ENCODE peak calls at places on chromosomes 2 and 18, in four cellular contexts. H is RWPE1; L is activated CD8-positive, alpha-beta memory T cell treated with anti-CD3 and anti-CD28 coated beads, Interleukin-2, amount 50 U/mL, for 48 hours; K is choroid plexus epithelial cell. I is an unnamed sample.

GRCh38 chr2:30197570-30197969 is 33.8 kb upstream of the LBH start:
- DNase-seq in K (no peak), H (no peak), L (peak), I (no peak)

GRCh38 chr18:49521251-49521650 is 34.2 kb upstream of the C18orf32 start:
- DNase-seq in K (no peak), L (no peak), H (no peak), I (peak)

GRCh38 chr2:69576895-69577294 is 66.6 kb downstream of the AAK1 start:
- DNase-seq in K (no peak), H (no peak), L (no peak), I (no peak)

GRCh38 chr2:64819774-64820688 is 166.3 kb upstream of the SERTAD2 start:
- DNase-seq in L (no peak), H (no peak), K (no peak), I (no peak)

GRCh38 chr2:227612546-227613271 is 1.9 kb downstream of the SCYGR3 start:
- DNase-seq in K (no peak), L (no peak), H (no peak), I (no peak)

GRCh38 chr2:64888591-64889309 is 100.4 kb upstream of the SLC1A4 start:
- DNase-seq in K (peak), H (peak), L (peak), I (peak)

GRCh38 chr2:176181551-176181950 is 6.9 kb upstream of the HOXD1 start:
- DNase-seq in H (no peak), L (no peak), K (no peak), I (no peak)

GRCh38 chr2:160210599-160211138 is 10.6 kb upstream of the ITGB6 start:
- DNase-seq in H (no peak), K (peak), L (peak), I (peak)

GRCh38 chr2:60469918-60470317 is 83.5 kb downstream of the BCL11A start:
- DNase-seq in L (no peak), H (no peak), K (no peak), I (no peak)

GRCh38 chr18:79927597-79928562 is 23.6 kb downstream of the SLC66A2 start:
- DNase-seq in H (no peak), K (no peak), L (peak), I (no peak)

GRCh38 chr2:98915751-98916358 is 20.2 kb downstream of the CRACDL start:
- DNase-seq in K (no peak), H (peak), L (no peak), I (peak)

GRCh38 chr18:34909637-34910364 is 131.4 kb upstream of the MAPRE2 start:
- DNase-seq in K (peak), L (no peak), H (no peak), I (no peak)

GRCh38 chr2:96156011-96156820 is 11.0 kb upstream of the DUSP2 start:
- DNase-seq in L (peak), K (no peak), H (no peak), I (no peak)

GRCh38 chr2:119431155-119431975 is at the start of gene TMEM37:
- DNase-seq in L (no peak), K (peak), H (peak), I (peak)

GRCh38 chr2:188668017-188668663 is 306.0 kb upstream of the COL3A1 start:
- DNase-seq in H (no peak), K (peak), L (no peak), I (peak)

GRCh38 chr2:236180501-236180816 is 12.3 kb upstream of the GBX2 start:
- DNase-seq in H (no peak), L (no peak), K (no peak), I (no peak)

GRCh38 chr2:215931256-215931903 is 82.0 kb downstream of the MREG start:
- DNase-seq in K (peak), H (peak), L (peak), I (peak)

GRCh38 chr2:55567298-55567697 is 47.8 kb downstream of the CFAP36 start:
- DNase-seq in H (no peak), K (peak), L (no peak), I (peak)

GRCh38 chr2:201952212-201952611 is 81.4 kb upstream of the FZD7 start:
- DNase-seq in L (no peak), K (no peak), H (no peak), I (no peak)

GRCh38 chr2:225920621-225921020 is 521.1 kb downstream of the NYAP2 start:
- DNase-seq in K (peak), L (no peak), H (no peak), I (no peak)

GRCh38 chr2:142707318-142707717 is 170.1 kb upstream of the KYNU start:
- DNase-seq in H (no peak), L (no peak), K (no peak), I (no peak)

GRCh38 chr2:102367331-102367971 is 11.9 kb downstream of the IL18R1 start:
- DNase-seq in H (no peak), K (no peak), L (no peak), I (no peak)

GRCh38 chr2:43605079-43605655 is 9.3 kb upstream of the THADA start:
- DNase-seq in L (no peak), H (peak), K (peak), I (peak)

GRCh38 chr2:71243548-71244301 is 16.8 kb upstream of the PAIP2B start:
- DNase-seq in L (no peak), K (no peak), H (no peak), I (no peak)

GRCh38 chr2:172588931-172589330 is 33.0 kb downstream of the PDK1 start:
- DNase-seq in H (no peak), K (peak), L (no peak), I (peak)

GRCh38 chr2:197179744-197180498 is 130.7 kb downstream of the ANKRD44 start:
- DNase-seq in L (no peak), H (no peak), K (peak), I (no peak)

GRCh38 chr2:210399440-210400041 is 77.0 kb downstream of the LANCL1 start:
- DNase-seq in K (peak), L (no peak), H (no peak), I (peak)

GRCh38 chr2:140262908-140263307 is 1482.7 kb upstream of the NXPH2 start:
- DNase-seq in L (no peak), H (no peak), K (no peak), I (no peak)

GRCh38 chr2:12987246-12987645 is 270.5 kb downstream of the TRIB2 start:
- DNase-seq in L (no peak), H (no peak), K (no peak), I (no peak)

GRCh38 chr2:126785236-126785635 is 113.5 kb upstream of the TEX51 start:
- DNase-seq in K (no peak), L (no peak), H (no peak), I (no peak)

GRCh38 chr2:214203199-214203598 is 207.7 kb upstream of the VWC2L start:
- DNase-seq in H (no peak), K (peak), L (no peak), I (no peak)

GRCh38 chr2:227351639-227352038 is 26.6 kb downstream of the MFF start:
- DNase-seq in K (no peak), H (no peak), L (no peak), I (no peak)

I was measured in epithelial cell of esophagus.